ENCODE peak calls at places on chromosomes 4 and X, in seven cellular contexts. V is mesenchymal stem cell, U is neuronal stem cell, E is A673, R is cardiac muscle cell, K is fibroblast of lung, A is aorta. N is an unnamed sample.
A peak's percentile ranks its signal among the peaks of the same experiment; 100 is the strongest.

GRCh38 chr4:83128235-83128929 is 13.9 kb upstream of the PLAC8 start:
- DNase-seq in V (peak; percentile 87), U (no peak), E (no peak), R (peak; percentile 91), K (peak; percentile 89), A (no peak), N (no peak)

GRCh38 chrX:103825881-103826280 is 6.2 kb downstream of the RAB9B start:
- DNase-seq in V (no peak), U (no peak), E (no peak), R (no peak), K (no peak), A (no peak), N (no peak)

GRCh38 chr4:749771-750666 is 44.4 kb downstream of the PCGF3 start:
- DNase-seq in V (no peak), U (no peak), E (peak; percentile 90), R (peak; percentile 74), K (peak; percentile 72), A (no peak), N (no peak)

GRCh38 chr4:38230821-38231583 is 270.8 kb downstream of the PTTG2 start:
- DNase-seq in V (no peak), U (no peak), E (no peak), R (no peak), K (no peak), A (no peak), N (no peak)

GRCh38 chrX:118644378-118644777 is 83.0 kb upstream of the IL13RA1 start:
- DNase-seq in V (peak; percentile 48), U (no peak), E (peak; percentile 54), R (peak; percentile 51), K (peak; percentile 43), A (no peak), N (no peak)

GRCh38 chrX:128739539-128739938 is 687.3 kb upstream of the ACTRT1 start:
- DNase-seq in V (no peak), U (no peak), E (no peak), R (no peak), K (no peak), A (no peak), N (no peak)

GRCh38 chr4:39698424-39699009 is 581 bp downstream of the UBE2K start:
- DNase-seq in V (peak; percentile 59), U (no peak), E (peak; percentile 54), R (peak; percentile 27), K (peak; percentile 42), A (peak; percentile 85), N (peak; percentile 48)

GRCh38 chr4:186840222-186840701 is 116.6 kb upstream of the FAT1 start:
- DNase-seq in V (no peak), U (no peak), E (no peak), R (peak; percentile 80), K (peak; percentile 53), A (no peak), N (no peak)

GRCh38 chr4:97367878-97368277 is 775.4 kb downstream of the STPG2 start:
- DNase-seq in V (no peak), U (no peak), E (peak; percentile 0), R (peak; percentile 18), K (peak; percentile 92), A (no peak), N (no peak)

GRCh38 chrX:65551086-65551485 is 16.5 kb upstream of the LAS1L start:
- DNase-seq in V (no peak), U (no peak), E (no peak), R (no peak), K (no peak), A (no peak), N (no peak)

GRCh38 chr4:85720736-85721135 is 245.8 kb downstream of the ARHGAP24 start:
- DNase-seq in V (peak; percentile 63), U (no peak), E (peak; percentile 33), R (peak; percentile 62), K (peak; percentile 53), A (no peak), N (no peak)

GRCh38 chr4:137621056-137621455 is 88.8 kb upstream of the PCDH18 start:
- DNase-seq in V (peak; percentile 53), U (peak; percentile 67), E (no peak), R (no peak), K (peak; percentile 27), A (no peak), N (no peak)

GRCh38 chr4:112881842-112882241 is 167.6 kb upstream of the ANK2 start:
- DNase-seq in V (no peak), U (no peak), E (peak; percentile 48), R (peak; percentile 44), K (no peak), A (no peak), N (no peak)

GRCh38 chr4:187996502-187997177 is 1.1 kb downstream of the ZFP42 start:
- DNase-seq in V (no peak), U (no peak), E (no peak), R (peak; percentile 27), K (no peak), A (no peak), N (no peak)

GRCh38 chr4:187995322-187996207 is at the start of gene ZFP42:
- DNase-seq in V (no peak), U (no peak), E (no peak), R (peak; percentile 5), K (no peak), A (no peak), N (no peak)

GRCh38 chr4:188002751-188003150 is 7.2 kb downstream of the ZFP42 start:
- DNase-seq in V (no peak), U (no peak), E (no peak), R (no peak), K (no peak), A (no peak), N (no peak)

GRCh38 chr4:188002346-188002745 is 6.8 kb downstream of the ZFP42 start:
- DNase-seq in V (no peak), U (no peak), E (no peak), R (no peak), K (no peak), A (no peak), N (no peak)

DNA sequence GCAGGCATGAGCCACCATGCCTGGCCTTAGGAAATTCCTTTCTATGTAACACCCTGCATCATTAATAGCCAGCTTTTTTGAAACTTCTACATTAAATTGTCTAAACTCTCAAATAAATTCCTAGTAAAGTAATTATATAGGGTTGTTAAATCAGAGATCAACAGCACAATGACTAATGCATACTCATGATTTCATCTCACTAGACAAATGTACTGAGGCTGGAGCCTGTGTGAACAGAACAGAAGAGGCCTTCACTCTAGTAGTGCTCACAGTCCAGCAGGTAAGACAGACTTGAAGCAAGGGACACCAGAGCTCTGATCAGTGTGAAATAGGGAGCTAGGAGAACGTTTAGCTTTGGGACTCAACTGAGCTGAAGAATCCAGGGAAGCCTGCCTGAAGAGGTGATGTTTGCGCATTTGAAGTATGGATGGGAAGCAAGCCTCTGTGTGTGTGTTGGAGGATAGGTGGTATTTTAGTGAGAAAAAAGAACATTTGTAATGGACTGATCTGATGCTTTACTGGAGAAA is 3.9 kb downstream of the ZFP42 start:
- DNase-seq in V (no peak), U (no peak), E (no peak), R (no peak), K (no peak), A (no peak), N (no peak)
- H3K4me1 ChIP-seq in V (peaks cover 7% of the 10 kb centered on the region), U (no peaks in the 10 kb centered on the region), E (no peaks in the 10 kb centered on the region), R (no peaks in the 10 kb centered on the region), K (no peaks in the 10 kb centered on the region), A (no peaks in the 10 kb centered on the region), N (no peaks in the 10 kb centered on the region)

GRCh38 chr4:128244379-128244778 is 43.2 kb downstream of the PGRMC2 start:
- DNase-seq in V (peak; percentile 30), U (no peak), E (no peak), R (no peak), K (peak; percentile 30), A (no peak), N (no peak)

GRCh38 chr4:128241981-128242380 is 45.6 kb downstream of the PGRMC2 start:
- DNase-seq in V (no peak), U (no peak), E (no peak), R (no peak), K (no peak), A (no peak), N (no peak)

GRCh38 chr4:128249787-128250668 is 37.6 kb downstream of the PGRMC2 start:
- DNase-seq in V (no peak), U (no peak), E (peak; percentile 12), R (no peak), K (no peak), A (no peak), N (no peak)

GRCh38 chr4:128242601-128243000 is 45.0 kb downstream of the PGRMC2 start:
- DNase-seq in V (no peak), U (no peak), E (no peak), R (no peak), K (no peak), A (no peak), N (no peak)

DNA sequence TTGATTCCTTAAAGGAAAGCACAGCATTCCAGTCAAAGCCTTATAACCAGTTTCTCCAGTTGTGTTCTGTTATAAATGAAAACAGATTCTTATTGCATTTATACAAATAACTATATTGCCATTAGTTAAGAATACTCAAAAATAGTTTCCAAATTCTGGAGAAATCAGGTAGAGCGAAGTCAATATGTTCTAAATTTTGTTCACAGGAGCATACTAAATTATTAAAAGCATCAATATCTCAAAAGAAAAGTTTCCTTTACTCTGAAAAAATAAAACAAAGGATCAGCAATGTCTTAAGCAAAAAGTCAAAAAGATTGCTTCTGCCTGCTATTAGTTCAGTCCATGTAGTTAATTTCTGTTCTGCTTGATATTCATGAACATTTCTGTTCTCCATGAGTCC is 39.7 kb downstream of the PGRMC2 start:
- DNase-seq in V (no peak), U (no peak), E (no peak), R (no peak), K (no peak), A (no peak), N (no peak)
- H3K9me3 ChIP-seq in V (peaks cover 23% of the 10 kb centered on the region), U (peaks cover 21% of the 10 kb centered on the region), E (peaks cover 24% of the 10 kb centered on the region), R (no peaks in the 10 kb centered on the region), K (no peaks in the 10 kb centered on the region), A (no peaks in the 10 kb centered on the region), N (no peaks in the 10 kb centered on the region)

GRCh38 chrX:45778621-45779020 is 577.9 kb upstream of the DIPK2B start:
- DNase-seq in V (no peak), U (no peak), E (no peak), R (no peak), K (no peak), A (no peak), N (no peak)

GRCh38 chrX:45783002-45783401 is 582.3 kb upstream of the DIPK2B start:
- DNase-seq in V (no peak), U (no peak), E (no peak), R (no peak), K (no peak), A (no peak), N (no peak)

GRCh38 chrX:45784590-45784989 is 583.9 kb upstream of the DIPK2B start:
- DNase-seq in V (no peak), U (no peak), E (no peak), R (no peak), K (no peak), A (no peak), N (no peak)

GRCh38 chrX:45781901-45782553 is 581.4 kb upstream of the DIPK2B start:
- DNase-seq in V (peak; percentile 78), U (no peak), E (peak; percentile 82), R (peak; percentile 69), K (peak; percentile 70), A (no peak), N (no peak)
- H3K4me1 ChIP-seq in V (peaks cover 5% of the 10 kb centered on the region), U (peaks cover 2% of the 10 kb centered on the region), E (peaks cover 17% of the 10 kb centered on the region), R (no peaks in the 10 kb centered on the region), K (peaks cover 6% of the 10 kb centered on the region), A (no peaks in the 10 kb centered on the region), N (no peaks in the 10 kb centered on the region)

GRCh38 chr4:60500860-60501259 is 699.3 kb upstream of the ADGRL3 start:
- DNase-seq in V (peak; percentile 2), U (no peak), E (no peak), R (no peak), K (no peak), A (no peak), N (no peak)

GRCh38 chr4:60502733-60503132 is 697.4 kb upstream of the ADGRL3 start:
- DNase-seq in V (no peak), U (no peak), E (no peak), R (no peak), K (no peak), A (no peak), N (no peak)

GRCh38 chr4:60506061-60506460 is 694.1 kb upstream of the ADGRL3 start:
- DNase-seq in V (no peak), U (no peak), E (no peak), R (no peak), K (no peak), A (no peak), N (no peak)
- H3K9me3 ChIP-seq in V (no peaks in the 10 kb centered on the region), U (peaks cover 3% of the 10 kb centered on the region), E (no peaks in the 10 kb centered on the region), R (no peaks in the 10 kb centered on the region), K (no peaks in the 10 kb centered on the region), A (no peaks in the 10 kb centered on the region), N (peaks cover 5% of the 10 kb centered on the region)